ENCODE peak calls at places on chromosomes 13 and 19, in ten cellular contexts. W is activated gamma-delta T cell treated with Interleukin-2 at 50 U/mL for 16 hours, Q is psoas muscle, O is iris pigment epithelial cell, J is RWPE1, G is KBM-7, P is mammary epithelial cell, Z is AG09309, F is NCI-H1092, E is fibroblast of lung. K is an unnamed sample.

GRCh38 chr19:41376241-41376997 is at the start of gene TMEM91:
- DNase-seq in W (no peak), Q (peak; percentile 65), O (peak; percentile 52), J (no peak), G (no peak), P (peak; percentile 53), Z (no peak), F (no peak), E (peak; percentile 44), K (no peak)

GRCh38 chr19:34345934-34346333 is 19.1 kb upstream of the GPI start:
- DNase-seq in W (peak; percentile 68), Q (peak; percentile 79), O (peak; percentile 58), J (peak; percentile 82), G (peak; percentile 65), P (peak; percentile 60), Z (no peak), F (peak; percentile 23), E (peak; percentile 63), K (peak; percentile 73)

GRCh38 chr13:75437582-75438318 is 44.2 kb downstream of the TBC1D4 start:
- DNase-seq in W (no peak), Q (no peak), O (peak; percentile 56), J (no peak), G (no peak), P (no peak), Z (no peak), F (no peak), E (peak; percentile 60), K (no peak)

GRCh38 chr13:46270416-46270815 is 58.7 kb downstream of the LRRC63 start:
- DNase-seq in W (no peak), Q (no peak), O (no peak), J (no peak), G (no peak), P (no peak), Z (no peak), F (no peak), E (no peak), K (no peak)

GRCh38 chr13:73859841-73860240 is 274.4 kb downstream of the KLF12 start:
- DNase-seq in W (no peak), Q (no peak), O (no peak), J (no peak), G (no peak), P (no peak), Z (no peak), F (no peak), E (no peak), K (no peak)

GRCh38 chr13:103531278-103531677 is 465.1 kb upstream of the SLC10A2 start:
- DNase-seq in W (no peak), Q (no peak), O (peak; percentile 1), J (no peak), G (no peak), P (no peak), Z (no peak), F (no peak), E (no peak), K (no peak)

GRCh38 chr19:46017874-46018675 is 4.8 kb downstream of the PGLYRP1 start:
- DNase-seq in W (no peak), Q (no peak), O (no peak), J (no peak), G (no peak), P (no peak), Z (no peak), F (no peak), E (no peak), K (no peak)

GRCh38 chr19:30256510-30256850 is 115.7 kb upstream of the ZNF536 start:
- DNase-seq in W (no peak), Q (no peak), O (no peak), J (no peak), G (no peak), P (no peak), Z (no peak), F (no peak), E (no peak), K (no peak)

GRCh38 chr13:69545500-69546025 is 562.1 kb upstream of the ATXN8OS start:
- DNase-seq in W (no peak), Q (no peak), O (no peak), J (no peak), G (no peak), P (no peak), Z (no peak), F (no peak), E (no peak), K (no peak)

GRCh38 chr13:33353210-33353609 is 67.7 kb upstream of the STARD13 start:
- DNase-seq in W (no peak), Q (peak; percentile 67), O (no peak), J (no peak), G (peak; percentile 92), P (no peak), Z (no peak), F (no peak), E (no peak), K (peak; percentile 56)

GRCh38 chr13:73440296-73440895 is 381.6 kb downstream of the KLF5 start:
- DNase-seq in W (no peak), Q (no peak), O (peak; percentile 22), J (no peak), G (no peak), P (peak; percentile 39), Z (no peak), F (no peak), E (peak; percentile 6), K (no peak)

GRCh38 chr19:56314018-56314583 is 538 bp downstream of the ZSCAN5A start:
- DNase-seq in W (no peak), Q (no peak), O (peak; percentile 31), J (no peak), G (no peak), P (no peak), Z (no peak), F (no peak), E (no peak), K (no peak)

GRCh38 chr19:42392165-42392564 is 2.1 kb upstream of the CNFN start:
- DNase-seq in W (no peak), Q (no peak), O (no peak), J (no peak), G (no peak), P (no peak), Z (no peak), F (no peak), E (no peak), K (no peak)

GRCh38 chr13:23921451-23921888 is 24.2 kb upstream of the C1QTNF9B start:
- DNase-seq in W (no peak), Q (no peak), O (peak; percentile 51), J (peak; percentile 26), G (peak; percentile 47), P (peak; percentile 55), Z (peak; percentile 31), F (peak; percentile 21), E (peak; percentile 66), K (peak; percentile 50)

GRCh38 chr13:33637978-33638743 is 179.8 kb upstream of the RFC3 start:
- DNase-seq in W (no peak), Q (no peak), O (peak; percentile 73), J (peak; percentile 44), G (no peak), P (peak; percentile 75), Z (no peak), F (no peak), E (peak; percentile 43), K (no peak)

GRCh38 chr13:34738251-34739170 is 203.6 kb upstream of the NBEA start:
- DNase-seq in W (no peak), Q (no peak), O (no peak), J (no peak), G (no peak), P (no peak), Z (no peak), F (no peak), E (no peak), K (no peak)

K was measured in GM12865.